ENCODE peak calls at places on chromosome 11, in six cellular contexts. P is pancreas, U is MM.1S, G is fibroblast of lung, N is heart right ventricle, O is A549. K is an unnamed sample.

GRCh38 chr11:74696932-74697687 is 34.1 kb downstream of the CHRDL2 start:
- DNase-seq in P (peak; percentile 91), U (no peak), G (peak; percentile 93), N (peak; percentile 87), O (peak; percentile 85), K (no peak)

GRCh38 chr11:96340555-96340885 is 2.5 kb downstream of the MAML2 start:
- DNase-seq in P (no peak), U (no peak), G (peak; percentile 60), N (no peak), O (no peak), K (no peak)

GRCh38 chr11:35618497-35619029 is 303 bp downstream of the FJX1 start:
- DNase-seq in P (no peak), U (peak; percentile 61), G (peak; percentile 50), N (peak; percentile 12), O (no peak), K (peak; percentile 16)

GRCh38 chr11:69554849-69555248 is 73.4 kb downstream of the LINC01488 start:
- DNase-seq in P (no peak), U (no peak), G (no peak), N (no peak), O (no peak), K (no peak)

GRCh38 chr11:7514099-7514725 is 413 bp downstream of the PPFIBP2 start:
- DNase-seq in P (no peak), U (peak; percentile 10), G (no peak), N (no peak), O (no peak), K (no peak)

GRCh38 chr11:62337682-62338181 is 484 bp downstream of the ASRGL1 start:
- DNase-seq in P (peak; percentile 70), U (no peak), G (peak; percentile 7), N (peak; percentile 7), O (peak; percentile 27), K (peak; percentile 59)

GRCh38 chr11:118252688-118253087 is 523 bp upstream of the MPZL3 start:
- DNase-seq in P (no peak), U (no peak), G (no peak), N (no peak), O (no peak), K (no peak)

GRCh38 chr11:73393479-73394415 is 17.5 kb downstream of the RELT start:
- DNase-seq in P (peak; percentile 83), U (peak; percentile 59), G (peak; percentile 73), N (peak; percentile 75), O (peak; percentile 83), K (peak; percentile 93)

GRCh38 chr11:108853864-108854263 is 189.0 kb downstream of the DDX10 start:
- DNase-seq in P (no peak), U (peak; percentile 46), G (no peak), N (peak; percentile 17), O (no peak), K (no peak)

GRCh38 chr11:73295259-73295995 is 12.6 kb upstream of the ARHGEF17 start:
- DNase-seq in P (no peak), U (peak; percentile 75), G (peak; percentile 66), N (peak; percentile 73), O (peak; percentile 73), K (no peak)

GRCh38 chr11:4467811-4468606 is 14.4 kb upstream of the OR52K1 start:
- DNase-seq in P (no peak), U (no peak), G (no peak), N (no peak), O (no peak), K (no peak)

GRCh38 chr11:28353991-28354390 is 245.8 kb downstream of the METTL15 start:
- DNase-seq in P (no peak), U (no peak), G (no peak), N (no peak), O (no peak), K (no peak)

GRCh38 chr11:126879516-126879915 is 121.1 kb downstream of the KIRREL3 start:
- DNase-seq in P (no peak), U (no peak), G (no peak), N (no peak), O (no peak), K (no peak)

GRCh38 chr11:7672960-7673723 is at the start of gene CYB5R2:
- DNase-seq in P (peak; percentile 88), U (no peak), G (peak; percentile 16), N (peak; percentile 75), O (peak; percentile 38), K (peak; percentile 54)

GRCh38 chr11:19380375-19380774 is 139.6 kb upstream of the E2F8 start:
- DNase-seq in P (no peak), U (no peak), G (peak; percentile 87), N (no peak), O (peak; percentile 77), K (no peak)

GRCh38 chr11:76448506-76448905 is 3.7 kb downstream of the EMSY start:
- DNase-seq in P (no peak), U (no peak), G (no peak), N (no peak), O (no peak), K (no peak)

GRCh38 chr11:76445122-76446084 is 585 bp downstream of the EMSY start:
- DNase-seq in P (peak; percentile 89), U (peak; percentile 54), G (peak; percentile 93), N (peak; percentile 81), O (peak; percentile 85), K (peak; percentile 47)

GRCh38 chr11:76444065-76444383 is 794 bp upstream of the EMSY start:
- DNase-seq in P (no peak), U (no peak), G (no peak), N (no peak), O (no peak), K (no peak)

GRCh38 chr11:76444384-76445121 is at the start of gene EMSY:
- DNase-seq in P (peak; percentile 98), U (peak; percentile 96), G (peak; percentile 100), N (peak; percentile 98), O (peak; percentile 99), K (peak; percentile 91)

DNA sequence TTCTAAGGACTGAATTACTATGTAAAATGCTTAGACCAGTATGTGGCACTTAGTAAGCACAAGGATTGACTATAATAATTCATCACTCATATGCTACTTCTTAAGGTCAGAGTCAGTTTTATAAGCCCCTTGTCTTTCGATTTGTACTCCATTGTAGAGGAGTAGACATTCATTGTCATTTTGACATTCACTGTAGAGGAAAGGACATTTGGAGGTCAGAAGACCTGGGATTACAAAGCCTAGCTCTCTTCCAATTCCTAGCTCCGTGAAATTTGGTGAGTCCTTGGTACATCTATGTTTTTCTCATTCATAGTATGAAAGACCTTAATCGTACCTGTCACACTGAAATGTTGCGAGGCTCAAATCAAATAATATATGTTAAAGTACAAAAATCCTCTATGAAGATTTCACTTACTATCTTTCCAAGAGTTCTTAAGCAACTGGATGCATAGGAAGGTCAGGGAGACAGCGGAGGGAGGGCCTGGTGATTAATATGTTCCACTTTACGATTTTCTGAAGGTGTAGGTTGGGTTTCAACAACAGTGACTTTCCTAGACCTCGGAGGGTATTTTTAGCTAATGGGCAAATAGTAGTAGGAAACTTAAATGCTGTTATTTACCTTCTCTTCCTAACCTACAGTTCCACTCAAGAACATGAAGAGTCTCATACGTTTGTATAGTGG is 1.4 kb upstream of the EMSY start:
- DNase-seq in P (no peak), U (no peak), G (peak; percentile 42), N (no peak), O (no peak), K (no peak)
- H3K27ac ChIP-seq in P (no peak overlapping the region), U (no peak overlapping the region), G (peak overlapping the region; percentile 94), N (peak overlapping the region; percentile 89), O (peak overlapping the region; percentile 90), K (no peak overlapping the region)

GRCh38 chr11:123407124-123407995 is 22.7 kb upstream of the GRAMD1B start:
- DNase-seq in P (no peak), U (peak; percentile 70), G (peak; percentile 55), N (peak; percentile 71), O (peak; percentile 82), K (no peak)

GRCh38 chr11:123406441-123407123 is 23.5 kb upstream of the GRAMD1B start:
- DNase-seq in P (no peak), U (peak; percentile 54), G (no peak), N (no peak), O (no peak), K (no peak)

GRCh38 chr11:123408619-123409455 is 21.2 kb upstream of the GRAMD1B start:
- DNase-seq in P (no peak), U (no peak), G (no peak), N (no peak), O (no peak), K (no peak)

GRCh38 chr11:123409456-123409801 is 20.6 kb upstream of the GRAMD1B start:
- DNase-seq in P (no peak), U (no peak), G (no peak), N (no peak), O (no peak), K (no peak)

DNA sequence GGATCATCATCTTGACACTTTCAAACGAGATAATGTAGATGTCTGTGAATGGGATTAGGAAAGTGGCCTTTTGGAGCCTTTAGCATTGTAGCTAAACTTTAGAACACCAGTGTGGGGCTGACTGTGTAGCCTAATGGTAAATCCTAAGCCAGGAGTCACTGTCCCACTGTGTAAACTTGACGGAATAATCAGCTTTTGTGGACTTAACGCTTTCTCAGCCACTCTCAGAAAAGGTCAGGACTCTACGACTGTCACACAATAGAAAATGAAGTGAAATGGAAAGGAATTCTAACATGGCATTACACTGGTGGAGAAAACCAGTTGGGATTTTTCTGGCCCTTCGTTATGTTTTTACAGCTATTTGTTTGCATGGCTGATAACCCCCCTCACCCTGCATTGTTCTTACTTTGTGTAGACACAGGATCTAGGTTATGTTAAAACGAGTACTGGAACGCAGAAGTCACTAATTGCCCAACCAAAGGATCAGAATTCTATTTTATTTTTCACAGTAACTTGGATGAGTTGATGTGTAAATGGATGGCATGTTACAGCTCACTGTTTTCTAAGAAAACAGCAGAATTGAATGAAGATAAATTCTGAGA is 22.0 kb upstream of the GRAMD1B start:
- DNase-seq in P (no peak), U (no peak), G (no peak), N (no peak), O (no peak), K (no peak)
- H3K27ac ChIP-seq in P (no peak overlapping the region), U (no peak overlapping the region), G (no peak overlapping the region), N (peak overlapping the region; percentile 34), O (peak overlapping the region; percentile 31), K (no peak overlapping the region)

GRCh38 chr11:111908639-111909305 is 2.8 kb downstream of the CRYAB start:
- DNase-seq in P (no peak), U (no peak), G (no peak), N (no peak), O (no peak), K (no peak)
- H3K27ac ChIP-seq in P (no peak overlapping the region), U (no peak overlapping the region), G (no peak overlapping the region), N (peak overlapping the region; percentile 95), O (no peak overlapping the region), K (peak overlapping the region; percentile 99)

GRCh38 chr11:128550261-128550821 is 37.0 kb downstream of the ETS1 start:
- DNase-seq in P (no peak), U (no peak), G (no peak), N (no peak), O (no peak), K (no peak)
- H3K27ac ChIP-seq in P (no peak overlapping the region), U (no peak overlapping the region), G (no peak overlapping the region), N (peak overlapping the region; percentile 92), O (no peak overlapping the region), K (no peak overlapping the region)

DNA sequence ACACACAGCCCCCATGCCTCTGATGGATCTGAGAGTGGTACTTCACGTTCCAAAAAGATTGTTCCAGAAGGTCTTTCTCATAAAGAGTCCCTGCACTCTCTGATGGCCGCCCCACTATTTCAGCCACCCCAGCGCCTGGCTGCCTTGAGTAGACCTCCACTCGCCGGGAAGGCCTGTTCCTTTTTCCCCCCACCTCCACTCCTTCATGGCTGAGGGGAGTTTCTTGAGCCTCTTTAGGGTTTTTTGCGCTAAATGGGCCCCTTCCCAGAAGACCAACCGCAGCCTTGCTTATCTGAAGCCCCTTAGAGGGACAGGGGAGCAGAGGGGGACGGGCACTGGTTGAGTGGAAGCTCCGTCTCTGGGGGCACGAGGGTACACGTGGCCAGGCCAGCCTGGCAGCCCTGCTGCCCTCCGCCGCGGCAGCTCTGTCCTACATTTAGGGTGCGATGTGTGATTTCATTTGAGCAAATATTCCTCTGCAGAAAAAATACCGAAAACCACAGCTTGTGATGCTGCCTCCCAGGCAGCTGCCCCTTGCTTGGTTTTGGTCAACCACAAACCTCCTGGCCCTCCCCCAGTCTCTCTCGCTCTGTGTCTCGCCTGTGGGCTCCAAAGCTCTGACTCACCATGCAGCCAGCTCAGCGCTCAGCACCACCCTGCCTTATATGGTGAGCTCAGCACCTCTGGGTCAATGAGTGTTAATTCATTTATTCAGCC is 88.7 kb downstream of the TP53I11 start:
- DNase-seq in P (no peak), U (peak; percentile 98), G (peak; percentile 99), N (peak; percentile 72), O (peak; percentile 94), K (no peak)
- H3K27ac ChIP-seq in P (no peak overlapping the region), U (peak overlapping the region; percentile 58), G (peak overlapping the region; percentile 72), N (peak overlapping the region; percentile 87), O (peak overlapping the region; percentile 99), K (no peak overlapping the region)

K was measured in caudate nucleus.